ENCODE peak calls at places on chromosomes 6 and 20, in six cellular contexts. P, I, Z, F, B and E are unnamed samples. For H3K4me1, the result is how much of the 10 kb centered on the place peaks cover.

GRCh38 chr6:126764696-126765095 is 353.8 kb upstream of the RSPO3 start:
- DNase-seq in B (no peak), Z (no peak), I (no peak), F (no peak), P (no peak), E (no peak)

GRCh38 chr6:130143709-130144108 is 79.0 kb downstream of the SAMD3 start:
- DNase-seq in Z (no peak), P (no peak), I (no peak), B (no peak), F (no peak), E (no peak)

GRCh38 chr6:36666726-36667591 is 11.6 kb upstream of the CDKN1A start:
- DNase-seq in F (peak), P (no peak), Z (peak), B (peak), I (peak), E (peak)

GRCh38 chr20:21182832-21183563 is 57.1 kb downstream of the KIZ start:
- DNase-seq in B (no peak), Z (no peak), P (no peak), I (no peak), F (peak), E (no peak)

GRCh38 chr20:5222919-5223634 is 93.7 kb downstream of the PROKR2 start:
- DNase-seq in I (peak), F (peak), Z (peak), P (peak), B (peak), E (peak)

GRCh38 chr6:45590751-45591184 is 213.0 kb upstream of the SUPT3H start:
- DNase-seq in B (no peak), Z (no peak), P (no peak), I (no peak), F (peak), E (no peak)

GRCh38 chr6:41182069-41183034 is 18.6 kb downstream of the TREML2 start:
- DNase-seq in I (peak), B (peak), P (peak), Z (peak), F (peak), E (peak)

GRCh38 chr6:5059036-5059896 is 25.9 kb upstream of the PPP1R3G start:
- DNase-seq in I (no peak), F (no peak), P (no peak), B (no peak), Z (no peak), E (no peak)

GRCh38 chr20:7851031-7851490 is 89.2 kb downstream of the HAO1 start:
- DNase-seq in Z (no peak), P (no peak), F (peak), I (no peak), B (peak), E (no peak)

GRCh38 chr6:31070711-31071197 is 41.6 kb downstream of the C6orf15 start:
- DNase-seq in B (peak), Z (peak), P (no peak), I (peak), F (peak), E (peak)

GRCh38 chr6:84424956-84425355 is 197.5 kb upstream of the CEP162 start:
- DNase-seq in Z (no peak), I (no peak), B (no peak), F (no peak), P (no peak), E (no peak)

GRCh38 chr6:153312633-153313032 is 181.6 kb upstream of the RGS17 start:
- DNase-seq in Z (peak), B (peak), P (no peak), F (peak), I (no peak), E (peak)

GRCh38 chr6:7136859-7137334 is 29.1 kb downstream of the RREB1 start:
- DNase-seq in B (no peak), P (no peak), I (no peak), F (no peak), Z (no peak), E (no peak)

GRCh38 chr6:19368511-19368910 is 468.7 kb upstream of the ID4 start:
- DNase-seq in B (no peak), Z (no peak), P (no peak), I (no peak), F (peak), E (peak)

GRCh38 chr6:6883011-6883410 is 224.8 kb upstream of the RREB1 start:
- DNase-seq in F (no peak), P (no peak), I (no peak), B (no peak), Z (no peak), E (no peak)

GRCh38 chr20:61835791-61836350 is 229.8 kb downstream of the TAF4 start:
- DNase-seq in B (no peak), I (no peak), P (no peak), Z (no peak), F (no peak), E (no peak)

GRCh38 chr6:51021171-51021570 is 202.5 kb downstream of the TFAP2B start:
- DNase-seq in P (no peak), I (no peak), F (no peak), B (no peak), Z (no peak), E (no peak)

GRCh38 chr6:157682856-157683481 is 140.1 kb upstream of the SNX9 start:
- DNase-seq in B (no peak), F (peak), Z (no peak), P (no peak), I (no peak), E (no peak)

GRCh38 chr6:112286010-112286409 is 31.6 kb upstream of the LAMA4 start:
- DNase-seq in I (no peak), Z (no peak), B (no peak), P (peak), F (no peak), E (no peak)

GRCh38 chr6:11767458-11767857 is 11.1 kb downstream of the ADTRP start:
- DNase-seq in F (no peak), I (no peak), B (no peak), Z (no peak), P (no peak), E (no peak)

GRCh38 chr20:37381621-37382538 is 35.9 kb downstream of the SRC start:
- DNase-seq in P (no peak), Z (no peak), B (no peak), F (no peak), I (no peak), E (no peak)
- H3K4me1 ChIP-seq in P (under half), Z (under half), B (under half), F (under half), I (under half), E (under half)

GRCh38 chr6:142845143-142845571 is 99.8 kb downstream of the HIVEP2 start:
- DNase-seq in Z (no peak), F (peak), I (no peak), P (no peak), B (no peak), E (no peak)
- H3K4me1 ChIP-seq in Z (under half), F (half or more), I (under half), P (half or more), B (half or more), E (under half)

DNA sequence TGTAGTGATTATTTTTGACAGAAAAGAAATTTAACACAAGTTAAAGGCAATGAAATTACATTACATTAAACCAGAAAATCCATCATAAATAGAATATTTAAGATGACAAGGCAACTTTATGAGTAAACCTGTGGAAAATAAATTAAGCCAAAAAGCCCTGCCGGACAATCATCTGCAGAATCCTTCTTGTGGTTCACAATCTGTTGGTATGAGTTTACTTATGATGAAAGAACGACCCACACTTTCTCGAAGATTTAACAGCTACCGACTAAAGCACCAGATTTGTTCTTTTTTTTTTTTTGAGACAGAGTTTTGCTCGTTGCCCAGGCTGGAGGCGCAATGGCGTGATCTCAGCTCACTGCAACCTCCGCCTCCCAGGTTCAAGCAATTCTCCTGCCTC is 21.4 kb downstream of the HDAC2 start:
- DNase-seq in P (no peak), B (no peak), I (no peak), F (no peak), Z (no peak), E (no peak)
- H3K4me1 ChIP-seq in P (under half), B (under half), I (under half), F (under half), Z (under half), E (under half)

DNA sequence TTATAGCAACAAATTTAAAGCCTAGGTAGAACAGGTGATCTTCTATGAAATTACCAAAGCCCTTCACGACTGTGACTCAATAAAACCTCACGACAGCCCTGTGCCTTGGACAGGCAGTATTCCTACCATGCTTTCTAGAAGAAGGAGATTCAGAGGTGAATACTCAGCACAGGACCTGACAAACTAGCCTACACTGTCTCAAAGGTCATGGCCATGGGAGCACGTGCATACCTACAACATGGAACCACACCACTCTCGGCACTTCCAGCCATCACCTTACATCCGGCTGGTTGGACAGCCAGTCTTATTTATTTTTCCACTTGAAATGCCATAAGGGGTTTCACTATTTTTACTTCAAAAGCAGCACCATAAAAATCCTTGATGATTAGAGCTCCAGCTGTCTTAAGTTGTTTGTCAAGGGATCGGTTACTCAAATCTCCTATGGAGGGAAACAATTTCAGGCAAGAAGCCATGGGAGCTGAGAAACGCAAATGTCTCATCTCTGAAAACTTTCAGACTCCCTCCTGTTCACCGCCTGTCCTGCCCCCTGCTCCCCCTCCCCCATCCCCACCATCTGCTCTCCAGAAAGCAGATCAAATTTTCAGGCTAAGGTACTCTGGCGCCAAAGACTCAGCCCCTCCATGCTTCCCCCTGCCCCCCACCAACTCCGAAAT is 4.2 kb upstream of the NNAT start:
- DNase-seq in I (no peak), Z (no peak), F (peak), P (no peak), B (no peak), E (no peak)
- H3K4me1 ChIP-seq in I (under half), Z (under half), F (under half), P (under half), B (under half), E (under half)

DNA sequence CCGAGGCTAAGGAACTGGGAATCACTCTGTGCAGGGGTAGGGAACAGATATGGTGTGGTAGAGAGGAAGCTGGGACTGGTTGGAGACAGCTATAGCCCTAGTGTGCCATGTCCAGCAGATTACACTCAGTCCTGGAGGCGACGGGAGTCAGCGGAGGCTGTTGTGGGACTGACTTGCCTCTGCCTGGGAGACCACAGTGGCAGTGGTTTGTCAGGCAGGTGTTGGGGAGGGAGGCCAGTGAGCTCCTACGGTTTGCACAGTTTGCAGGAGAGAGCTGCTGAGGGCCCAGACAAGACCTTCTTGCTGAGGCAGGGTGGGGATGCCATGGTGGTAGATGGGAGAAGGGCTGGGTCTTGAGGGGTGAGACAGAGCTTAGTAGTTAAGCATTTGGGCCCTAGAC is 4.9 kb downstream of the PLCG1 start:
- DNase-seq in Z (no peak), P (no peak), I (no peak), B (no peak), F (no peak), E (no peak)
- H3K4me1 ChIP-seq in Z (under half), P (half or more), I (under half), B (under half), F (under half), E (under half)

DNA sequence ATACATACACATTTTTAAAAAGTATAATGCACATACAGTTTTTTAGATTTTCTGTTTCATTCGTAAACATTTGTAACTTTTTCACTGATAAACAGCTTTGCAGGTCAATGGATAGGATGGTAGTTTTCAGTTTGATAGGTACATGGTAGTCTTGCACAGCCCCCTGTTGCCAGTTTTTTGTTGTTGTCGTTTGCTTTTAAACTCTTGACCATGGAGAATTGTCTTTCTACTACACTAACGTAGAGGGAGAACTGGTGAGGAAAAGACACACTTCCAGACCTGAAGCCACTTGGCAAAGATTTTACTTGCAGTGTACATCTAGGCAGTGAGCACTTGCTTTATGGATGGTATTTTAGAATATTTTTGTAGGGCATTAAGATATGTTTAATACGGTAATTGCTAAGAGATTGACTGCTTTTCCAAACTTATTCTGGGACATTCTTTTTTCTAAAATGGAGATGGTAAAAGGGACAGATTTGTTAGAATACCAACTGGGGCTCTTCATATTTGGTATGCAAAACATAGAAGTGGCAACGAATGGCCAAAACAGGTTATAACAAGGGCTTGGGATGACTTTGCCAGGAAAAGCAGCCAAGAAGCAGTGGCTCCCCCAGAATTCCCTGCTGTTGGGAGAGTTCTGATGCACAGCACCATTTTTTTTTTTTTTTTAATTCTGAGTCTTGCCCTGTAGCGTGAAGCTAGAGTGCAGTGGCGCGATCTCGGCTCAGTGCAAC is 1.5 kb downstream of the PYGB start:
- DNase-seq in Z (no peak), P (no peak), I (no peak), B (no peak), F (no peak), E (no peak)
- H3K4me1 ChIP-seq in Z (half or more), P (under half), I (under half), B (under half), F (under half), E (half or more)

DNA sequence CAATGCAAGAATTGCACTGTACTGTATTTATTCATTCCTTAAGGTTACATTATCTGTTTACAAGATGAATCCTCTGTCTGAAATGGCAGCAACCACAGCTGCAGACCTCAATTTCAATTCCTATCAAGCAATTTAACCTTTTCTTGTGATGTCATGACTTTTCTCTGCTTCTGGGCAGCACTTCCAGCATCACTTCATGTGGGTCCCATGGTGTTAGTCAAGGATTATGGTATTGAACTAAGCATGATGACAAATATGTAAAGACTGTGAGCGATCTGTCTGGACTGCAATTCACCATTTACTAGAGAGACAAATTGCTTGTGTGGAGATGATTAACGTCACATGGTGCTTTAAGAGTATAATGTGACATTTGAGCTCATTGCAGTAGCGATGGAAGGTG is 90.5 kb upstream of the CCN2 start:
- DNase-seq in F (peak), I (no peak), B (no peak), Z (no peak), P (no peak), E (no peak)
- H3K4me1 ChIP-seq in F (under half), I (under half), B (under half), Z (under half), P (under half), E (under half)

GRCh38 chr20:37523012-37523391 is 2.0 kb downstream of the NNAT start:
- DNase-seq in P (no peak), I (no peak), F (no peak), B (peak), Z (no peak), E (no peak)
- H3K4me1 ChIP-seq in P (under half), I (under half), F (under half), B (half or more), Z (under half), E (under half)

GRCh38 chr6:43821101-43821886 is 51.3 kb downstream of the VEGFA start:
- DNase-seq in P (no peak), I (no peak), Z (no peak), B (no peak), F (no peak), E (no peak)
- H3K4me1 ChIP-seq in P (under half), I (under half), Z (under half), B (under half), F (under half), E (under half)

DNA sequence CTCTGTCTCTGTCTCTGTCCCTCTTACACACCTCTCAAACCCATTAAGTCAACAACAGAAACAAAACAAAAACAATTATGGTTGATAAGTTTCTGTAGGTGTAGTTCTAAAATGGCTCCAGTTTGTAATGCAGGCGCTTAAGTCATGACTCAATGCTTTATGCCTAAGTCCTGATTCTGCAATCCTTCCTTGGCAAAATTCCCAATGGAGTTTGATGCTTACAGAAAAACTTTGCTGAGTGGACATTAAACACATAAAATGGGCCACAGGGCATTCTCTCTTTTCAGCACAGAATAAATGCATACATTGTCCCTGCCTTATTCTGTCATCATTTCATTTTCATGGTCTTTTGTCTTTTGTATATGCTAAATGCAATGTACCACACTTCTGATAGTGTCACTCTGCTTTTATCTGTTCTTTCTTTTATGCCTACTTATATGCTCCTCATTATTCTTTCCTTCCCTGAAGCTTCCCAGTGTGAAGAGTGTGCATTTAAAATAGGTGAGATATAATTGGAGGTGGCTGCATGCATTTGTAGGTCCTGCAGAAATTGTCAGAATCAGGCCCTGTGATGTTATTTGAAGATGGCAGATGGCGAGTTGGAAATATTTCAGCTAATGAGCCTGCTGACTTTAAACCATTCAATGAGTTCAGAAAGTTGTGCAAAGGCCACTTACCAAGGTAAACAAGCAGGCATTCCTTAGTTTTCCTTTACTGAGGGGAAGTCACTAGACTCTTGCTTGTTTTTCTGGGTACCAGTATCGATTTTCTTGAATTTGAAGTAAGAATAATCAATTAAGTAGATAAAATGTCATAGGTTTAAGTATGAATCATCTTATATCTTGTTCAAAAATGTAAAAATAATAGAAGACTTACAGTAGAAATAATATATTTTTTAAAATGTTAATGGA is 313.1 kb downstream of the TRDN start:
- DNase-seq in P (no peak), Z (no peak), B (no peak), F (peak), I (no peak), E (no peak)
- H3K4me1 ChIP-seq in P (under half), Z (under half), B (under half), F (under half), I (under half), E (under half)